ENCODE peak calls at places on chromosome 17, in five cellular contexts. X is heart left ventricle, U is ovary, M is A549, D is sigmoid colon. K is an unnamed sample.

GRCh38 chr17:33200587-33200986 is 92.5 kb downstream of the ASIC2 start:
- DNase-seq in X (no peak), M (peak; percentile 53), D (no peak), U (no peak), K (no peak)

GRCh38 chr17:74773871-74774286 is 2.3 kb downstream of the NAT9 start:
- DNase-seq in X (no peak), D (no peak), M (no peak), U (no peak), K (no peak)

GRCh38 chr17:29566473-29567361 is at the start of gene ABHD15:
- DNase-seq in D (peak; percentile 87), M (peak; percentile 75), U (peak; percentile 56), X (peak; percentile 59), K (no peak)

GRCh38 chr17:15915996-15916395 is 28.9 kb upstream of the ADORA2B start:
- DNase-seq in D (no peak), U (no peak), M (no peak), X (no peak), K (no peak)

GRCh38 chr17:78839173-78839761 is 1.3 kb downstream of the USP36 start:
- DNase-seq in X (no peak), U (no peak), M (no peak), D (no peak), K (no peak)

GRCh38 chr17:27105636-27106035 is 188.3 kb upstream of the WSB1 start:
- DNase-seq in U (no peak), M (no peak), D (no peak), X (no peak), K (no peak)

GRCh38 chr17:58956997-58957724 is 149.5 kb downstream of the TRIM37 start:
- DNase-seq in U (no peak), D (no peak), X (no peak), M (peak; percentile 24), K (no peak)

GRCh38 chr17:40459646-40460584 is 16.7 kb downstream of the IGFBP4 start:
- DNase-seq in D (peak; percentile 71), M (peak; percentile 63), U (no peak), X (no peak), K (no peak)

GRCh38 chr17:40022497-40022896 is 7.3 kb downstream of the CSF3 start:
- DNase-seq in M (no peak), U (no peak), X (no peak), D (no peak), K (no peak)

GRCh38 chr17:18270851-18271170 is 10.3 kb downstream of the MIEF2 start:
- DNase-seq in M (no peak), U (no peak), X (no peak), D (no peak), K (no peak)

GRCh38 chr17:15171433-15172047 is 93.6 kb downstream of the PMP22 start:
- DNase-seq in D (peak; percentile 68), U (peak; percentile 18), M (peak; percentile 75), X (peak; percentile 50), K (peak; percentile 60)

GRCh38 chr17:16381496-16381820 is 567 bp downstream of the UBB start:
- DNase-seq in U (no peak), D (no peak), M (no peak), X (no peak), K (no peak)

GRCh38 chr17:62627904-62628603 is 584 bp downstream of the MRC2 start:
- DNase-seq in M (peak; percentile 66), X (no peak), U (peak; percentile 87), D (peak; percentile 87), K (peak; percentile 32)

GRCh38 chr17:32971171-32971570 is 20.5 kb upstream of the SPACA3 start:
- DNase-seq in M (no peak), U (no peak), D (no peak), X (no peak), K (no peak)

GRCh38 chr17:61201211-61201610 is 198.4 kb upstream of the TBX2 start:
- DNase-seq in M (peak; percentile 91), D (no peak), X (no peak), U (no peak), K (no peak)

GRCh38 chr17:43766413-43767052 is 7.9 kb upstream of the SOST start:
- DNase-seq in U (peak; percentile 70), X (no peak), M (peak; percentile 76), D (peak; percentile 79), K (no peak)

GRCh38 chr17:78351449-78352006 is 8.3 kb downstream of the SOCS3 start:
- DNase-seq in D (peak; percentile 100), X (peak; percentile 90), U (peak; percentile 100), M (peak; percentile 86), K (peak; percentile 90)

GRCh38 chr17:65886240-65886639 is 305.7 kb downstream of the CEP112 start:
- DNase-seq in D (no peak), X (no peak), U (no peak), M (no peak), K (no peak)

GRCh38 chr17:44279586-44280344 is 11.8 kb upstream of the SLC4A1 start:
- DNase-seq in M (peak; percentile 51), X (peak; percentile 88), D (peak; percentile 82), U (peak; percentile 87), K (peak; percentile 32)

GRCh38 chr17:41520821-41521521 is 2.3 kb upstream of the KRT15 start:
- DNase-seq in M (no peak), U (no peak), D (no peak), X (no peak), K (no peak)

GRCh38 chr17:302300-302698 is 50.3 kb downstream of the RPH3AL start:
- DNase-seq in M (no peak), U (no peak), D (no peak), X (peak; percentile 46), K (no peak)

GRCh38 chr17:49848019-49848473 is at the start of gene TAC4:
- DNase-seq in X (no peak), U (no peak), M (no peak), D (peak; percentile 44), K (no peak)

GRCh38 chr17:6755731-6756184 is at the start of gene XAF1:
- DNase-seq in M (no peak), U (peak; percentile 39), X (peak; percentile 58), D (peak; percentile 68), K (no peak)

GRCh38 chr17:2238432-2239169 is 65.0 kb downstream of the SMG6 start:
- DNase-seq in M (no peak), U (no peak), D (peak; percentile 78), X (peak; percentile 59), K (no peak)
- H3K4me3 ChIP-seq in M (no peak overlapping the region), U (no peak overlapping the region), D (peak overlapping the region; percentile 22), X (no peak overlapping the region), K (peak overlapping the region; percentile 4)

GRCh38 chr17:47665655-47666054 is 15.9 kb downstream of the KPNB1 start:
- DNase-seq in D (no peak), M (no peak), U (no peak), X (no peak), K (no peak)
- TF ChIP-seq POLR2A in D (no peak), M (no peak), U (no peak), X (no peak), K (no peak)

GRCh38 chr17:80780381-80781187 is 211.1 kb upstream of the CHMP6 start:
- DNase-seq in U (no peak), M (no peak), X (no peak), D (peak; percentile 64), K (peak; percentile 25)

GRCh38 chr17:80783461-80783860 is 208.2 kb upstream of the CHMP6 start:
- DNase-seq in M (no peak), D (peak; percentile 64), U (no peak), X (no peak), K (peak; percentile 2)

GRCh38 chr17:80781188-80781577 is 210.5 kb upstream of the CHMP6 start:
- DNase-seq in U (no peak), D (peak; percentile 63), X (no peak), M (no peak), K (peak; percentile 38)

GRCh38 chr17:80782536-80783427 is 208.9 kb upstream of the CHMP6 start:
- DNase-seq in U (no peak), X (no peak), D (peak; percentile 90), M (peak; percentile 46), K (no peak)

DNA sequence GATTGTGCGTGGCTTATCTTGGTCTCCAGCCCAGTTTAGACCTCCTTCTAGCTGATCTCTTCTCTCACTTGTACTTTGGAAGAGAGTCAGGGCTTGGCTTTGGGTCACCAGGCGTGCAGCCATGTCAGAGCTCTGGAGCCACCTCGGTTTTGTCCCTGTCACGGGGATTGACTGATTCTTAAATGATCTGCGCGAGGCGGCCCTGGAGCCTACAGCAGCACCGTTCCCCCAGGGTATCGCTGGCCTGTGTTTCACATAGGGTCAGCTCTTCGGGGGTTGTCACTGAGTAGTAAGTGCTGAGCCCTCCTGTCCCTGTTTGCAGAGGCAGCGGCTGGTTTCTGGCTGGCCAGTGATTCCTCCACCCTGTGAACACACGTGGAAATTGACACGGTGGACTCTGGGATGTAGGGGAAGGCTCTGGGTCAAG is 209.8 kb upstream of the CHMP6 start:
- DNase-seq in M (no peak), D (peak; percentile 61), U (no peak), X (no peak), K (no peak)
- H3K27ac ChIP-seq in M (no peak overlapping the region), D (peak overlapping the region; percentile 72), U (no peak overlapping the region), X (no peak overlapping the region), K (no peak overlapping the region)

GRCh38 chr17:48624544-48625501 is 1.3 kb downstream of the HOXB9 start:
- DNase-seq in D (no peak), M (peak; percentile 50), X (no peak), U (no peak), K (no peak)
- H3K4me3 ChIP-seq in D (peak overlapping the region; percentile 32), M (peak overlapping the region; percentile 72), X (peak overlapping the region; percentile 30), U (peak overlapping the region; percentile 33), K (peak overlapping the region; percentile 67)

DNA sequence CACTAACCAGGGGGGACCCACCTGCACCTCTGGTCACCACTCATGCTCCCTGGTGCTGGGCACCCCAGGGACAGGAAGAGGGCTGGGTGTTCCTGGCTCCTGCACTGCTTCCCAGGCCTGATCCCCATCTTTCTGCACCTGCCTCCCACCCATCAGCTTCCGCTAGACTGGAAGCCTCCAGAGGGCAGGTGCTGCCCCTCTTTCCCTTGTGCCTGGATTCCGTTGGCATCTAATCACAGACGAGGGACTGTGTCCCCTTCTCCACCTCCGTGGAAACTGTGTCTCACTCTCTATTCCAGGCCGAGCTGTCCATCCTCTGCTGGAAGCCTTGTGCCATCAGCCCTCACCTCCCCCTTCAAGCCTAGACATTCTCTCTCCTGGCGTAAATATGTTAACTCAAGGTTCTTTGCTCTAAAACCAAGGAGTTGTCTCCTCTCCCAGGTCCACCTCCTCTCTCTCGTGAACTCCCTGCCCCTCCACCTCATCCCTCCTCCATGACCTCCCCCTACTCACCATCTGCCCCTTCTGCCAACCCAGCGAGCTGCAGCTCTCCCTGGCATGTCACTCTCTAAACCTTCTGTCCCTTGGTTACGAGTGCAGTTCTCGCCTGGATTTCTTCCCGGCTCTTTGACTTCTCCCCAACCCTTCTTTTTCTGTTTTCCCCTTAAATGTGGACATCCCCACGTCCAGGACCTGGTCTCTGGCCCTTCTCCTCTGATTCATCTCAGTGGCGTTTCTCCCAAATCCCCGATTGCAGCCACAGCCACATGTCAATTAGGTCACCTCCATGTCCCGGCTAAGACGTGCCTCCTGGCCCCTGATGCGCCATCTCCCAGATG is 107.7 kb downstream of the SEC14L1 start:
- DNase-seq in X (no peak), U (no peak), D (no peak), M (no peak), K (no peak)
- TF ChIP-seq POLR2A in X (no peak), U (no peak), D (no peak), M (no peak), K (no peak)

DNA sequence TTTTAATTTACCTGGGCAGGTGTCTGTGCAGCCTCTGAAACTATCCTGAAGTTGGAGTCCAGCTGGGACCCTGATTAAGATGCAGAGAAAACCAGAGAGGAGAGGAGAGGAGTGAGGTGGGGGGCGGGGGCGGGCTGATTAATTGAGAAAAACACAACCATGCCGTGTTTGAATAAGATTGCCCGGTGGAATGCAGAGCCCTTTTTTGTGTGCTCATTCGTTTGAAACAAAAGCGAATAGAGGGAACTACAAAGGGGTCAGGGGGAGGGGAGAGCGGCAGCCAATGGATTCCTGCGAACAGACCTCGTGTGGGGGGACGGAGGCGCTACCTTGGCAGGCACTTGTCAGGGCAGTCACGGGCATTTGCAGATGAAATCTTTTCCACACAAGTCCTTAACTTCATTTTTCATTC is 355.8 kb downstream of the SOX9 start:
- DNase-seq in D (no peak), U (no peak), X (no peak), M (no peak), K (no peak)
- H3K27ac ChIP-seq in D (no peak overlapping the region), U (no peak overlapping the region), X (no peak overlapping the region), M (no peak overlapping the region), K (no peak overlapping the region)

K was measured in breast epithelium.